ENCODE peak calls at places on chromosome 13, in nine cellular contexts. T is NCI-H1092 treated with DMSO at 0.1 percent for 48 hours; K is RCC 7860; A is stimulated activated naive CD4-positive, alpha-beta T cell; E is activated CD4-positive, CD25-positive, alpha-beta regulatory T cell; W is stimulated activated CD8-positive, alpha-beta memory T cell treated with anti-CD3 and anti-CD28 coated beads, Interleukin-15, amount 100 ng/mL, for 1 hour; O is hypothalamus; P is uterus; U is AG10803. J is an unnamed sample.

GRCh38 chr13:80132741-80133601 is 208.0 kb downstream of the SPRY2 start:
- DNase-seq in T (no peak), K (no peak), A (no peak), E (no peak), W (no peak), O (peak; percentile 26), P (peak; percentile 47), U (peak; percentile 38), J (no peak)

GRCh38 chr13:59112375-59112774 is 1051.4 kb downstream of the DIAPH3 start:
- DNase-seq in T (no peak), K (peak; percentile 83), A (no peak), E (no peak), W (no peak), O (no peak), P (no peak), U (peak; percentile 74), J (no peak)

GRCh38 chr13:80529734-80530133 is 188.8 kb upstream of the SPRY2 start:
- DNase-seq in T (no peak), K (no peak), A (no peak), E (no peak), W (no peak), O (no peak), P (no peak), U (no peak), J (no peak)

GRCh38 chr13:74110053-74110452 is 24.2 kb downstream of the KLF12 start:
- DNase-seq in T (no peak), K (no peak), A (no peak), E (no peak), W (no peak), O (no peak), P (no peak), U (no peak), J (no peak)

GRCh38 chr13:99269627-99270252 is 11.6 kb upstream of the GPR18 start:
- DNase-seq in T (peak; percentile 34), K (peak; percentile 35), A (peak; percentile 24), E (no peak), W (no peak), O (no peak), P (no peak), U (peak; percentile 74), J (no peak)

GRCh38 chr13:39385621-39386231 is 217.3 kb downstream of the LHFPL6 start:
- DNase-seq in T (peak; percentile 7), K (no peak), A (no peak), E (no peak), W (no peak), O (no peak), P (no peak), U (no peak), J (no peak)

GRCh38 chr13:98977568-98978270 is at the start of gene DOCK9:
- DNase-seq in T (no peak), K (no peak), A (no peak), E (no peak), W (no peak), O (no peak), P (peak; percentile 54), U (peak; percentile 66), J (no peak)

GRCh38 chr13:109737606-109738005 is 48.8 kb downstream of the IRS2 start:
- DNase-seq in T (no peak), K (no peak), A (no peak), E (no peak), W (no peak), O (no peak), P (no peak), U (peak; percentile 38), J (peak; percentile 9)

GRCh38 chr13:57136093-57136492 is 4.6 kb upstream of the PRR20A start:
- DNase-seq in T (no peak), K (no peak), A (no peak), E (no peak), W (no peak), O (no peak), P (no peak), U (no peak), J (no peak)

GRCh38 chr13:32023698-32024097 is 7.9 kb upstream of the FRY start:
- DNase-seq in T (no peak), K (no peak), A (no peak), E (no peak), W (no peak), O (no peak), P (no peak), U (no peak), J (no peak)

GRCh38 chr13:88263808-88264207 is 592.6 kb downstream of the SLITRK5 start:
- DNase-seq in T (no peak), K (no peak), A (no peak), E (no peak), W (no peak), O (no peak), P (no peak), U (no peak), J (no peak)

GRCh38 chr13:33328691-33329090 is 43.1 kb upstream of the STARD13 start:
- DNase-seq in T (no peak), K (no peak), A (no peak), E (no peak), W (no peak), O (no peak), P (no peak), U (peak; percentile 27), J (no peak)

J was measured in activated naive CD8-positive, alpha-beta T cell treated with anti-CD3 and anti-CD28 coated beads, Interleukin-2, amount 50 U/mL, for 24 hours.